ENCODE peak calls at places on chromosomes 7 and 10, in eight cellular contexts. A, X, S, Y, V, F, G and W are unnamed samples.

GRCh38 chr7:16089801-16090200 is 331.5 kb downstream of the CRPPA start:
- DNase-seq in A (no peak), X (no peak), S (no peak), Y (no peak), V (no peak), F (no peak), G (no peak), W (no peak)

GRCh38 chr10:50360486-50360885 is 109.2 kb upstream of the ASAH2 start:
- DNase-seq in A (no peak), X (no peak), S (no peak), Y (no peak), V (no peak), F (no peak), G (no peak), W (no peak)

GRCh38 chr7:98617051-98617959 is at the start of gene NPTX2:
- DNase-seq in A (peak; percentile 53), X (no peak), S (peak; percentile 70), Y (no peak), V (no peak), F (no peak), G (no peak), W (no peak)

GRCh38 chr7:155490697-155491628 is 33.0 kb downstream of the EN2 start:
- DNase-seq in A (peak; percentile 65), X (no peak), S (peak; percentile 81), Y (no peak), V (no peak), F (no peak), G (no peak), W (no peak)

GRCh38 chr7:151876112-151876898 is 610 bp downstream of the PRKAG2 start:
- DNase-seq in A (peak; percentile 86), X (no peak), S (peak; percentile 58), Y (peak; percentile 35), V (peak; percentile 24), F (peak; percentile 83), G (no peak), W (peak; percentile 80)

GRCh38 chr7:5646846-5647245 is 134.6 kb downstream of the RNF216 start:
- DNase-seq in A (no peak), X (peak; percentile 99), S (no peak), Y (no peak), V (no peak), F (no peak), G (no peak), W (no peak)

GRCh38 chr10:71331736-71332135 is 12.7 kb downstream of the SLC29A3 start:
- DNase-seq in A (no peak), X (no peak), S (no peak), Y (no peak), V (no peak), F (no peak), G (no peak), W (no peak)

GRCh38 chr10:22043327-22043633 is 39.8 kb upstream of the DNAJC1 start:
- DNase-seq in A (no peak), X (no peak), S (no peak), Y (no peak), V (no peak), F (no peak), G (no peak), W (no peak)

GRCh38 chr7:142919656-142920055 is 13.9 kb downstream of the TRPV5 start:
- DNase-seq in A (no peak), X (no peak), S (no peak), Y (no peak), V (no peak), F (no peak), G (no peak), W (no peak)

GRCh38 chr10:26573674-26574073 is 123.8 kb upstream of the PDSS1 start:
- DNase-seq in A (no peak), X (no peak), S (no peak), Y (no peak), V (no peak), F (no peak), G (no peak), W (no peak)

DNA sequence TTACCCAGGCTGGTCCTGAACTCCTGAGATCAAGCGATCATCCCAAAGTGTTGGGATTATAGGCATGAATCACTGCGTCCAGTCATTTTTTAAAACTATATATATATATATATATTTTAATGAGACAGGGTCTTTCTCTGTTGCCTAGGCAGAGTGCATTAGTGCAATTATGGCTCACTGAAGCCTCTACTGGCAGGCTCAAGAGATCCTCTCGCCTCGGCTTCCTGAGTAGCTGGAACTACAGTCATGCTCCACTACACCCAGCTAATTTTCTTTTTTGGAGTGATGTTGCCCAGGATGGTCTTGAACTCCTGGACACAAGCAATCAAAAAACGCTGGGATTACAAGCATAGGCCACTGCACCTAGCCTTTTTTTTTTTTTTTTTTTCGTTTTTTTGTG is 55.3 kb upstream of the KAT6B start:
- DNase-seq in A (no peak), X (no peak), S (no peak), Y (no peak), V (no peak), F (no peak), G (no peak), W (no peak)
- TF ChIP-seq CTCF in A (no peak), X (no peak), S (no peak), Y (no peak), V (peak; percentile 28), F (no peak), G (no peak), W (no peak)

GRCh38 chr10:124156524-124157225 is 63.3 kb upstream of the CHST15 start:
- DNase-seq in A (peak; percentile 29), X (no peak), S (no peak), Y (no peak), V (no peak), F (peak; percentile 58), G (no peak), W (no peak)
- TF ChIP-seq CTCF in A (no peak), X (no peak), S (no peak), Y (no peak), V (no peak), F (no peak), G (no peak), W (no peak)

GRCh38 chr10:46022978-46023702 is 7.3 kb downstream of the NCOA4 start:
- DNase-seq in A (peak; percentile 93), X (peak; percentile 81), S (peak; percentile 79), Y (peak; percentile 82), V (peak; percentile 82), F (peak; percentile 86), G (no peak), W (peak; percentile 83)
- TF ChIP-seq CTCF in A (peak; percentile 43), X (no peak), S (peak; percentile 23), Y (no peak), V (peak; percentile 28), F (no peak), G (peak; percentile 42), W (peak; percentile 16)

GRCh38 chr10:83050815-83051214 is 1088.5 kb upstream of the GHITM start:
- DNase-seq in A (no peak), X (no peak), S (no peak), Y (no peak), V (no peak), F (no peak), G (no peak), W (no peak)
- TF ChIP-seq CTCF in A (no peak), X (no peak), S (no peak), Y (no peak), V (no peak), F (no peak), G (no peak), W (no peak)

DNA sequence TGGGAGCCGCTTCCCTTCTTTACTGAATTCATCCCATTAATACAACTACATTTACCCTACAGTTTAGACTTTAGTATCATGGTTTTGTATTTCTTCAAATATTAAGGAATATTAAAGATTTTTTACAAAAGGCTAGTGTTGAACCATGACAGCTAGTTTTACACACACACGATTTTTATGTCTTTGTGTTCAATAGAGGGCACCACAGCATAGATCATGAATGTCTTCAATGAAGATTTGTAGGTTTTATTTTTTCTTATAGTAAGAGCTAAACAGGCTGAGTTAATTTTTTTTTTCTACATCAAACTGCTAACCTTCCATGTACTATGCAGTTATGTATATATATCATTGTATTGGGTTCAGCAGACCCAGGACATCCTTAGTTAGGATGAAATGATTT is 76.9 kb downstream of the SNX10 start:
- DNase-seq in A (no peak), X (no peak), S (no peak), Y (no peak), V (peak; percentile 52), F (no peak), G (no peak), W (no peak)
- TF ChIP-seq CTCF in A (no peak), X (no peak), S (no peak), Y (peak; percentile 47), V (peak; percentile 60), F (no peak), G (no peak), W (peak; percentile 25)

GRCh38 chr10:112872728-112873127 is 77.3 kb upstream of the TCF7L2 start:
- DNase-seq in A (no peak), X (no peak), S (no peak), Y (no peak), V (no peak), F (no peak), G (no peak), W (no peak)
- TF ChIP-seq CTCF in A (no peak), X (no peak), S (peak; percentile 44), Y (no peak), V (peak; percentile 50), F (no peak), G (no peak), W (peak; percentile 59)

DNA sequence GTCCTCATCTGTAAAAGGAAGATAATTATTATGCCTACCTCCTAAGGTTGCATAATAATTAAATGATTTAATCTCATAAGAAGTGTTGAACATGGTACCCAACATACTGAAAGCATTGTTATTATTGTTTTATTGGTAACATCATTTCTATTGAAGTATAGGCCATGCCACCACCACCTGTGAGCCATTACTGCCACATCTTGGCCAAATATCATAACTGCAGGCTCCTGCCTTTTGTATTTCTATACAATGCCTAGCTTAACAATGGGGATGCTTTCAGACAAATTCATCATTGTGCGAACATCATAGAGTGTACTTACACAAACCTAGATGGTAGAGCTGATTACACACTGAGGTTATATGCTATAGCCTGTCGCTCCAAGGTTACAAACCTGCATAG is 61.1 kb upstream of the NPSR1 start:
- DNase-seq in A (no peak), X (peak; percentile 39), S (no peak), Y (no peak), V (peak; percentile 46), F (no peak), G (no peak), W (no peak)
- TF ChIP-seq CTCF in A (peak; percentile 65), X (peak; percentile 52), S (peak; percentile 61), Y (peak; percentile 46), V (peak; percentile 63), F (no peak), G (peak; percentile 5), W (peak; percentile 55)

DNA sequence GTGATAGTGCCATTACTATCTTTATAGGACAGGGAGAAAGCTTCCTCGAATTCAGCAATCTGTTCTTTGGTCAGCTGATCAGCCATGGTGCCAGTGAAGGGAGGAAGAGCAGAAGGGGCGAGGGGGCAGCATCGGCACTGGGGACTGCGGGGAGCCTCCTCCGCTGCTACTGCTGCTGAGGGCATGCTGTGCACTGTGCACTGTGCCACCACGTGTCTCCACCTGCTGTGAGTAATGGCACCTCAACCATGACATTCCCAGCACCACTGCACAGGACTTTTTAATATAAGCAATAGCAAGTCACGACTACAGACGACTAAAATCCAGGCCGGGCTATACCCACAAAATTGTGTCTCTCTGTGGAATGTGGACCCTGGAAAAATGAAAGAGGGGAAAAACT is 105.0 kb upstream of the LANCL2 start:
- DNase-seq in A (no peak), X (no peak), S (no peak), Y (no peak), V (no peak), F (no peak), G (no peak), W (peak; percentile 29)
- TF ChIP-seq CTCF in A (no peak), X (no peak), S (no peak), Y (no peak), V (no peak), F (no peak), G (no peak), W (no peak)

GRCh38 chr7:112708236-112708635 is 82.0 kb downstream of the TMEM168 start:
- DNase-seq in A (no peak), X (no peak), S (no peak), Y (no peak), V (no peak), F (no peak), G (no peak), W (no peak)
- TF ChIP-seq CTCF in A (no peak), X (no peak), S (no peak), Y (no peak), V (no peak), F (no peak), G (no peak), W (peak; percentile 26)